ENCODE peak calls at places on chromosome 20, in seven cellular contexts. V, C, K, H, A, U and M are unnamed samples.

GRCh38 chr20:53847118-53847842 is 223.1 kb downstream of the BCAS1 start:
- DNase-seq in V (no peak), C (no peak), K (no peak), H (no peak), A (no peak), U (no peak), M (no peak)

GRCh38 chr20:43667341-43668132 is 623 bp downstream of the MYBL2 start:
- DNase-seq in V (no peak), C (no peak), K (no peak), H (no peak), A (no peak), U (peak), M (no peak)

GRCh38 chr20:33765099-33765498 is 33.3 kb downstream of the ZNF341 start:
- DNase-seq in V (no peak), C (no peak), K (no peak), H (no peak), A (no peak), U (no peak), M (no peak)

GRCh38 chr20:2873747-2874041 is 413 bp downstream of the PTPRA start:
- DNase-seq in V (peak), C (peak), K (no peak), H (peak), A (no peak), U (peak), M (no peak)

GRCh38 chr20:3681931-3682820 is at the start of gene ADAM33:
- DNase-seq in V (peak), C (peak), K (peak), H (peak), A (no peak), U (peak), M (no peak)

GRCh38 chr20:36061754-36062153 is 92.8 kb upstream of the EPB41L1 start:
- DNase-seq in V (peak), C (peak), K (no peak), H (no peak), A (no peak), U (no peak), M (no peak)

GRCh38 chr20:44134897-44135810 is 51.8 kb downstream of the JPH2 start:
- DNase-seq in V (no peak), C (no peak), K (no peak), H (no peak), A (no peak), U (no peak), M (no peak)

GRCh38 chr20:43583982-43584432 is 6.7 kb upstream of the IFT52 start:
- DNase-seq in V (peak), C (peak), K (peak), H (peak), A (no peak), U (no peak), M (no peak)

GRCh38 chr20:15332711-15333160 is 995.3 kb upstream of the FLRT3 start:
- DNase-seq in V (no peak), C (no peak), K (no peak), H (no peak), A (no peak), U (no peak), M (no peak)

GRCh38 chr20:41697861-41698559 is 79.8 kb upstream of the CHD6 start:
- DNase-seq in V (no peak), C (no peak), K (no peak), H (no peak), A (no peak), U (peak), M (no peak)

DNA sequence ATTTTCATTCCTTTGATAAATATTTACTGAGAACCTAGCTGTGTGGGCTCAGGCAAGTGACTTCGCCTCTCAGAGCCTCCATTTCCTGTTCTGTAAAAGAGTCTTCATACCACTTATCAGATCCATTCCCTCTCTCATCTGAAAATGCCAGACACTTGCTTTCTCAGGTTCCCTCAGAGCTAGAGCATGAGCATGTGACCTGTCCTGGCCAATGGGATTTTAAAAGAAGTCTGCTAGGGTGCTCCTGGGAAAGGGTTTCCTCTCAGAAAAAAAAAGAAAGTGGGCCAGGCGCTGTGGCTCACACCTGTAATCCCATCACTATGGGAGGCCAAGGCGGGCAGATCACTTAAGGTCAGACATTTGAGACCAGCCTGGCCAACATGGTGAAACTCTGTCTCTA is 5.3 kb downstream of the KCNB1 start:
- DNase-seq in V (no peak), C (no peak), K (no peak), H (no peak), A (no peak), U (no peak), M (no peak)
- TF ChIP-seq CTCF in V (no peak), C (no peak), K (no peak), H (no peak), A (no peak), U (no peak), M (no peak)

DNA sequence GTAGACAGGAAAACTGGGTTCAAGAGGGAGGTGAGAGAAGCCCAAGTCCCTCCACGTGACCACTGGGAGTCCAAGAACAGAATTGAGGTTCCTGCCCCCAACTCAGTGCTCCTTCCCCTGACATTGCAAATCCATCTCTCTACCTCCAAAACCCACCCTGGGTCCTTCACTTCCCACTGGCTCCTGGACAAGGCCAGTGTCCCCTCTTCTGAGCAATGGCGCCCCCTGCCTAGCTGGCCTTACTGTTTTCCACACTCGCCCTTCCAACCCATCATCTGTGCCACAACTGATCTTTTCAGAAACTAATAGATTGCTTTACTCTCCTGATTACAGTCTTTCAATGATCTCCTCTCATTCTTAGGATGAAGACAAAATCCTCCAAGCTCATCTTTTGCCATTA is 200.3 kb downstream of the ANKRD60 start:
- DNase-seq in V (no peak), C (no peak), K (no peak), H (no peak), A (no peak), U (peak), M (no peak)
- TF ChIP-seq CTCF in V (peak), C (no peak), K (no peak), H (no peak), A (peak), U (peak), M (peak)

DNA sequence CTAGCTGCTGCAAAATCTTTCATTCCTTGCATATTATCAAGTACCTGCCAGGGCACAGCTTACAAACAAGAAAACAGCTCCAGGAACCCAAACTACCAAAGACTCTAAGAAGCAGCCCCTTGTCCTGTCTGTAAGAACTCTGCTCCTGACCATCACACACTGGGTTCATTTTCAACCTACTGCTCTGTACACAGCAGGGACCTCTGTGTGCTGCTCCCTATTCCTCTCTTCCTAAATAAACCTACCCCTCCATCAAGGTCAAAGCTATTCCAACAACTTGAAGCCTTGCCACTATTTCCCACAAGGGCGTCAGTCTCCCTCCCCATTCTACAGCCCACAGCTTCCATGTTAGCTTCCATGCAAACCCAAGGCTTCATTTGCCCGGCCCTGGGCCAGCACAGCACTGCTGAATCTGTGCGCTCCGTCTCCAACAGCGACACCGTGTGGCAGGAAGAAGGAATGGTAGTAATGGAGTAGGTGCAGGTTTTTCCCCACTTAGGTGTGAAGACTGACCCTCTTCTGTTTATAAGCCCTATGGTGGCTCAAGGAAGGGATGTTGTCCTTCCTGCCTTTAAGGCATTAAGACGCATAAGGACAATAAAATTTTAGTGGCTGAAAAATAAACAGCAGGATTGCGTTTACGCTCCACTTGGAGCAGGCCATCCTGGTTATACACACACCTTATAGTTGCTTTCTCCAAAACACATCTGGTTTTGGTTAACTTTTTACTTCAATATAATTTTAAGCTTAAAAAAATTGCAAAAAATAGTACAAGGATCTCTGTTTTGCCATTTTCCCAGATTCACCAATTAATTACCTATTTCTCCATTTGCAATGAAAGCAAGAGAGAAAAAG is 115.2 kb upstream of the NXT1 start:
- DNase-seq in V (peak), C (peak), K (no peak), H (peak), A (peak), U (peak), M (peak)
- TF ChIP-seq CTCF in V (peak), C (peak), K (peak), H (peak), A (peak), U (peak), M (peak)

DNA sequence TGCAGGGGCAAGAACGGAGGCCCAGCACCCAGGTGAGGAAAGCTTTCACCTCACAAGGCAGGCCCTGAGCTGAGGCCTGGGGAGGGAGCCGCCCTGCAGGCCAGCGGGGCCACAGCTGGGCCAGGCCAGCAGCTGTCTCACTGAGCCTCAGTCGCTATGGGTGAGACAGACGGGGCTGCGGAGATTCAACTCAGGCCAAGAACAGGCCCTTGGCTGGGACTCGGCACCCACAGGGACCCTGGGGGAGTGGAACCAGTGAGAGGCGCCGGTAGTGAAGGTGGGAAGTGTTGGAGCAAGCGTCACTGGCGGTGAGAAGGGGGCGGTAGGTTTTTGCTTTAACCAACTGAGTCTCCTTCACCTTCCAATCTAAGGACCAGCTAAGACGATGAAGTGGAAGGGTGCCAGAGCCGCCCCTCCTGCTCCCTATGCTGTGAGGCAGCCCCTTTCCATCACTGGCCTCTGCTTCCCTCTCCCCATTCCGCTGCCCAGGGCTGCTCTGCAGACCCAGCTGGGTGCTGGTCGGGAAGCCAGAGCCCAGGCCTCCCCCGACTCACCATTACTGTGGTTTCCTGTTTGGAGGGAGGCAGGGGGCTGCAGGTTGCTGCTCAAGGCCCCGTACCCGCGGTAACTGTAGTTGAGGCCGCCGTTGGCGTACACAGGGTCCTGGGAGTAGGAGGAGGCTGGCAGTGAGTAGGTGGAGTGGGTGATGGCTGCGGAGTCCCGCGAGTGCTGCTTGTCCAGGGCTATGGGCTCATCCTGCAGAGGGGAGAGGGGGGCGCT is 93.7 kb downstream of the ASXL1 start:
- DNase-seq in V (no peak), C (no peak), K (no peak), H (no peak), A (no peak), U (no peak), M (no peak)
- TF ChIP-seq CTCF in V (no peak), C (no peak), K (no peak), H (no peak), A (peak), U (peak), M (no peak)

GRCh38 chr20:22974354-22974753 is 60.8 kb upstream of the SSTR4 start:
- DNase-seq in V (no peak), C (no peak), K (no peak), H (no peak), A (peak), U (peak), M (no peak)
- TF ChIP-seq CTCF in V (no peak), C (no peak), K (no peak), H (no peak), A (peak), U (peak), M (no peak)

GRCh38 chr20:57543754-57544153 is 17.2 kb upstream of the PCK1 start:
- DNase-seq in V (no peak), C (no peak), K (no peak), H (no peak), A (no peak), U (no peak), M (no peak)

GRCh38 chr20:57544838-57545564 is 15.9 kb upstream of the PCK1 start:
- DNase-seq in V (no peak), C (no peak), K (no peak), H (no peak), A (no peak), U (no peak), M (no peak)

GRCh38 chr20:57547250-57547649 is 13.7 kb upstream of the PCK1 start:
- DNase-seq in V (no peak), C (no peak), K (no peak), H (no peak), A (no peak), U (no peak), M (no peak)

GRCh38 chr20:57548177-57549058 is 12.5 kb upstream of the PCK1 start:
- DNase-seq in V (no peak), C (no peak), K (no peak), H (peak), A (no peak), U (no peak), M (no peak)

DNA sequence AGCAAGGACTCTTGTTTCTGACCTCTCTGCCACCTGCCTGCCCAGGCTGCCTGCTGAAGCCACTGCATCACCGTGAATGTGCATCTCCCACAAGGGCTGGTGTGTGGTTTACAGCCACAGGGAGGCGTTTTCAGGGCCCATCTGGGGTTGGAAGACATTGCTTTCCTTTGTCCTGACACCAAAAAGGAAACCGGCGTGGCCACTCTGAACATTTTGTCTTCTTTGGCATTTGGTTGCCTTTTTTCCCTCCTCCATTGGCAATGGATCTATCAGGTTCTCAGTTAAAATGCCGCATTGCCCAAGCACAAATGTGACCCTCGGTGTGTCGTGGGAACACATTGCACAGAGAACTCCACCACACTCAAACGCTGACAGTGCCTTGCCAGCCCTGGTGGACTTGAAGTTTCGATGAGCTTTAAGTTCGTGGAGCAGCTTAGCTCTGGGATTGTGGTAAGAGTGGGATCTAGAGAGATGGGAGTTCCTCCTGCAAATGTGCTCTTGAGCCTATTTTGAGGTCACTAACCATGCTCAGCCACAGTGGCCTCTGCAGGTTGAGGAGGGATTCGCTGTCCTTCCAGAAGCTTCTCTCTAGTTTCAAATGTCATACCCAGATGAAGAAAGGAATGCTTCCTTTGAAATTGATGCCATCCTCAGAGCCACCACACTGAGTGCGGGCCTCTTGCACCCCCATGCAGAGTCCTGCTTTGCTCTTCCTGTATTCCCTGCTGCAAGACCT is 14.8 kb upstream of the PCK1 start:
- DNase-seq in V (no peak), C (no peak), K (no peak), H (no peak), A (no peak), U (no peak), M (no peak)
- TF ChIP-seq CTCF in V (no peak), C (no peak), K (no peak), H (no peak), A (no peak), U (no peak), M (no peak)

DNA sequence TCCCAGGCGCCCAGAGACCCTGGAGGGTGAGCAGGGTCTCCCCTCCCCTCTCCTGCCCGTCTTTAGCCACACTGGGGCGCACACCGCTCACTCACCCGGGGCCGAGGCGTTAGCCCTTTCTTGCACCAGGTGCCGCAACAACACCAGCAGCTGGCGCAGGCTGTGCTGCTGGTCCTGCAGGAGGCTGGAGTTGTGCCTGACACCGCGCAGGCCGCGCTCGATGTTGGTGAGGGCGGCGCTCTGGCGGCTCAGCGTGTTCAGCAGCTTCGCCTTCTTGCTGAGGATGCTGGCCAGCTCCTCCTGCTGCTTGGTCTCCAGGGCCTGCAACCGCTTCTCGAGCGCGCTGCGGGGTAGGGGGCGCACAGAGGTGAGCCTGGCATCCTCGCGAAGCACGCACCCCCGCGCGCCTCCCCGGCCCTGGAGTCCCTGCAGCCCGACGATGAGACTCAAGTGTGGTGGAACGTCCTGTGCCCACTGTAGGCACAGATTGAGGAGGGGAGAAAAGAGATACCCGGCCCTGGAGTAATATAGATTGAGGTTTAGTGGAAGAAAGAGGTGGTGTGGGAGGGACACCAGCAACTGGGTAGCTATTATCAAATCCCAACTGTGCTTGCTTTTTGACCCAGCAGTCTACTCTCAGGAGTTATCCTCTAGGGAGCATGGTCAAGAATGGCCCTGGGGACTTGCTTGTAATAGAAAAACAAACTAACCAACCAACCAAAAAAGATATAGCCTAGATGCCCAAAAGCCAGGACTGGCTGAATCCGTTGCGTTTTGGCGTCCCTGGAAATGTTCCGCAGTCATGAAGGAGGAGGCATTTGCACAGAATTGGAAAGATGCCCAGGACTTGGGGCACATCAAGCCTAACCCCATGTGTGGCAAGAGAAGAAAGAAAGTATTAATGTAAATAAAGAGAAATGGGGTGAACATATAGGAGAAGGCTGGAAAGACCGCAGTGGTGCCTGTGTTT is 30.9 kb downstream of the ANGPT4 start:
- DNase-seq in V (no peak), C (peak), K (peak), H (peak), A (no peak), U (peak), M (no peak)
- TF ChIP-seq CTCF in V (no peak), C (peak), K (no peak), H (peak), A (no peak), U (peak), M (no peak)

GRCh38 chr20:49765846-49766541 is 46.6 kb upstream of the SLC9A8 start:
- DNase-seq in V (no peak), C (no peak), K (no peak), H (no peak), A (no peak), U (no peak), M (no peak)

GRCh38 chr20:49769125-49769581 is 43.5 kb upstream of the SLC9A8 start:
- DNase-seq in V (no peak), C (no peak), K (no peak), H (no peak), A (no peak), U (no peak), M (no peak)

GRCh38 chr20:49770634-49771033 is 42.0 kb upstream of the SLC9A8 start:
- DNase-seq in V (no peak), C (no peak), K (no peak), H (no peak), A (no peak), U (no peak), M (no peak)

GRCh38 chr20:49766979-49767419 is 45.6 kb upstream of the SLC9A8 start:
- DNase-seq in V (no peak), C (no peak), K (no peak), H (no peak), A (no peak), U (no peak), M (peak)

GRCh38 chr20:49768204-49769124 is 44.2 kb upstream of the SLC9A8 start:
- DNase-seq in V (peak), C (peak), K (peak), H (peak), A (no peak), U (peak), M (peak)
- TF ChIP-seq CTCF in V (no peak), C (no peak), K (no peak), H (no peak), A (no peak), U (no peak), M (no peak)

GRCh38 chr20:19821605-19822004 is 63.5 kb downstream of the RIN2 start:
- DNase-seq in V (no peak), C (no peak), K (no peak), H (no peak), A (no peak), U (no peak), M (no peak)

GRCh38 chr20:19823216-19823615 is 65.2 kb downstream of the RIN2 start:
- DNase-seq in V (no peak), C (no peak), K (no peak), H (no peak), A (no peak), U (no peak), M (no peak)

GRCh38 chr20:19819149-19819548 is 61.1 kb downstream of the RIN2 start:
- DNase-seq in V (no peak), C (no peak), K (no peak), H (no peak), A (no peak), U (no peak), M (no peak)

GRCh38 chr20:19823971-19824370 is 65.9 kb downstream of the RIN2 start:
- DNase-seq in V (no peak), C (no peak), K (no peak), H (no peak), A (no peak), U (no peak), M (no peak)

GRCh38 chr20:19820520-19821211 is 62.6 kb downstream of the RIN2 start:
- DNase-seq in V (no peak), C (no peak), K (no peak), H (no peak), A (no peak), U (no peak), M (no peak)
- TF ChIP-seq CTCF in V (no peak), C (no peak), K (no peak), H (no peak), A (no peak), U (no peak), M (no peak)